ENCODE peak calls at places on chromosomes 4 and X, in six cellular contexts. E is fibroblast of lung, L is endodermal cell, K is GM23248, N is mesenchymal stem cell, S is IMR-90. C is an unnamed sample. For H3K9me3, the result is how much of the 10 kb centered on the place peaks cover.

GRCh38 chrX:48703642-48704481 is 7.3 kb downstream of the SUV39H1 start:
- DNase-seq in E (peak), L (no peak), K (peak), N (peak), S (peak), C (no peak)

GRCh38 chr4:40909363-40909876 is 159.7 kb downstream of the NSUN7 start:
- DNase-seq in E (peak), L (no peak), K (peak), N (peak), S (peak), C (peak)

GRCh38 chrX:20913760-20914159 is 460.5 kb upstream of the CNKSR2 start:
- DNase-seq in E (no peak), L (peak), K (peak), N (no peak), S (no peak), C (no peak)

GRCh38 chr4:144861471-144861870 is 215.5 kb downstream of the HHIP start:
- DNase-seq in E (no peak), L (no peak), K (no peak), N (no peak), S (no peak), C (no peak)

GRCh38 chr4:39976945-39977488 is 694 bp downstream of the PDS5A start:
- DNase-seq in E (peak), L (peak), K (peak), N (peak), S (no peak), C (no peak)

GRCh38 chrX:139596068-139596467 is 65.5 kb downstream of the F9 start:
- DNase-seq in E (no peak), L (peak), K (no peak), N (no peak), S (no peak), C (no peak)

GRCh38 chrX:10138726-10139125 is 18.0 kb upstream of the CLCN4 start:
- DNase-seq in E (no peak), L (no peak), K (no peak), N (no peak), S (no peak), C (no peak)

GRCh38 chr4:10015140-10015753 is 6.0 kb downstream of the SLC2A9 start:
- DNase-seq in E (peak), L (peak), K (peak), N (no peak), S (peak), C (no peak)

GRCh38 chrX:75986980-75987379 is 185.9 kb upstream of the PBDC1 start:
- DNase-seq in E (no peak), L (no peak), K (no peak), N (no peak), S (no peak), C (no peak)

GRCh38 chr4:145511913-145512522 is 30.4 kb downstream of the SMAD1 start:
- DNase-seq in E (peak), L (no peak), K (peak), N (peak), S (peak), C (peak)

GRCh38 chrX:12425496-12425895 is 287.2 kb downstream of the FRMPD4 start:
- DNase-seq in E (no peak), L (no peak), K (no peak), N (no peak), S (no peak), C (no peak)

GRCh38 chr4:158835456-158836369 is 66.9 kb downstream of the FNIP2 start:
- DNase-seq in E (no peak), L (no peak), K (no peak), N (no peak), S (no peak), C (no peak)

GRCh38 chrX:153456161-153456560 is 10.3 kb upstream of the TREX2 start:
- DNase-seq in E (no peak), L (no peak), K (no peak), N (no peak), S (no peak), C (no peak)

GRCh38 chrX:134909258-134909657 is 81.5 kb upstream of the SMIM10 start:
- DNase-seq in E (no peak), L (no peak), K (no peak), N (no peak), S (no peak), C (no peak)

GRCh38 chr4:33357121-33357520 is 2637.0 kb downstream of the PCDH7 start:
- DNase-seq in E (no peak), L (no peak), K (no peak), N (no peak), S (no peak), C (no peak)

GRCh38 chrX:97026406-97026805 is 142.7 kb downstream of the RPA4 start:
- DNase-seq in E (peak), L (no peak), K (peak), N (peak), S (peak), C (no peak)

GRCh38 chr4:156388826-156389225 is 435.2 kb upstream of the CTSO start:
- DNase-seq in E (peak), L (no peak), K (peak), N (peak), S (peak), C (peak)

GRCh38 chrX:6228720-6229119 is at the start of gene NLGN4X:
- DNase-seq in E (peak), L (peak), K (no peak), N (no peak), S (no peak), C (peak)

GRCh38 chr4:89586864-89587263 is 250.1 kb downstream of the SNCA start:
- DNase-seq in E (peak), L (no peak), K (peak), N (peak), S (peak), C (no peak)

GRCh38 chr4:120977435-120977997 is 55.0 kb upstream of the PRDM5 start:
- DNase-seq in E (peak), L (peak), K (peak), N (peak), S (peak), C (peak)

DNA sequence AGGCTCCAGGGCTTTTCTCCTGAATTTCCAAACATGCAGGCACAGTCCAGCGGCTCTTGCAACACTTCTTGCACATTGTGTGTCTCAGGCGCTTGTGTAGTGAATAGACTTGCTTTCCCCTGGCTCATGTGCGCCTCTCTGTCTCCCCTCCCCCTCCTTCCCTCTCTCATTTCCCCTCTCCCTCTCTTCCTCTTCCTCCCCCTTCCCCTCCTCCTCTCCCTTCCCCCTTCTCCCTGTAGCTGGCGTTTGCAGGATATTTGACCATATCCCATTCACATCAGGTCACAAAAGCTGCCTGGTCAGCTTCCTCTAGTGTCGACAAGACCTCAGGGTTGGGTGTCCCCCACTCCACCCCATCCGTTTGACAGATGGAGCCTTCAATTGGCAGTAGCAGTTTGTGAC is 2.4 kb downstream of the CHST7 start:
- DNase-seq in E (peak), L (no peak), K (peak), N (peak), S (peak), C (no peak)
- H3K9ac ChIP-seq in E (no peak), L (no peak), K (no peak), N (peak), S (no peak), C (peak)

GRCh38 chrX:56530011-56530410 is 33.4 kb upstream of the UBQLN2 start:
- DNase-seq in E (no peak), L (no peak), K (no peak), N (no peak), S (no peak), C (no peak)
- H3K9me3 ChIP-seq in E (under half), L (under half), K (under half), N (under half), S (under half), C (under half)

GRCh38 chr4:87919951-87920350 is 55.6 kb upstream of the SPP1 start:
- DNase-seq in E (no peak), L (no peak), K (no peak), N (no peak), S (no peak), C (no peak)
- H3K9ac ChIP-seq in E (no peak), L (no peak), K (no peak), N (no peak), S (no peak), C (no peak)

GRCh38 chr4:53088132-53088531 is 226.0 kb downstream of the RASL11B start:
- DNase-seq in E (no peak), L (no peak), K (no peak), N (no peak), S (no peak), C (no peak)

GRCh38 chr4:53089940-53090729 is 228.0 kb downstream of the RASL11B start:
- DNase-seq in E (no peak), L (no peak), K (peak), N (peak), S (no peak), C (no peak)

GRCh38 chr4:53098681-53099121 is 236.6 kb downstream of the RASL11B start:
- DNase-seq in E (peak), L (no peak), K (peak), N (peak), S (peak), C (peak)

DNA sequence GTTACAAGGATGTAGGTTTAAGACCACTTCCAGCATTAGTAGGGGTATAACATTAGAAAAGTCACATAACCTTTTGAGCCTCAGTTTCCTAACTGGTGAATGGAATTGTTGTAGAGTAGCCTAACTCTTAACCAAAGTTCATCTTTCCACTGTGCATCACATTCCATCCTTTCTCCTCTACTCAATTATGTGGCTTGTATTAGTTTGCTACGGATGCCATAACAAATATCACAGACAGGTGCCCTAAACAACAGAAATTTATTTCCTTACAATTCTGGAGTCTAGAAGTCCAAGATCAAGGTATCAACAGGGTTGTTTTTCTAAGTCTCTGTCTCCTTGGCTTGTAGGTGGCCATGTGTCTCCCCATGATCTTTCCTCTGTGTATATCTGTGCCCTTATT is 231.9 kb downstream of the RASL11B start:
- DNase-seq in E (no peak), L (no peak), K (no peak), N (no peak), S (no peak), C (no peak)
- H3K9me3 ChIP-seq in E (under half), L (under half), K (under half), N (under half), S (under half), C (under half)

GRCh38 chrX:18354369-18355329 is at the start of gene SCML2:
- DNase-seq in E (peak), L (peak), K (peak), N (peak), S (peak), C (peak)

GRCh38 chrX:18351774-18352173 is 2.7 kb downstream of the SCML2 start:
- DNase-seq in E (no peak), L (no peak), K (no peak), N (no peak), S (no peak), C (no peak)

GRCh38 chrX:18348047-18348446 is 6.4 kb downstream of the SCML2 start:
- DNase-seq in E (peak), L (no peak), K (no peak), N (peak), S (no peak), C (peak)

GRCh38 chrX:18353931-18354368 is 538 bp downstream of the SCML2 start:
- DNase-seq in E (no peak), L (peak), K (peak), N (no peak), S (no peak), C (no peak)
- H3K9ac ChIP-seq in E (peak), L (peak), K (peak), N (peak), S (no peak), C (peak)